ENCODE peak calls at places on chromosome 4, in six cellular contexts. M, I, F, Y, W and C are unnamed samples.
A peak's percentile ranks its signal among the peaks of the same experiment; 100 is the strongest.

GRCh38 chr4:153204247-153205027 is at the start of gene TRIM2:
- DNase-seq in I (no peak), F (no peak), M (peak; percentile 94), Y (no peak), W (peak; percentile 80), C (peak; percentile 82)

GRCh38 chr4:131644619-131645018 is 1504.5 kb upstream of the PCDH10 start:
- DNase-seq in F (no peak), W (peak; percentile 4), Y (no peak), I (peak; percentile 2), M (peak; percentile 26), C (no peak)

GRCh38 chr4:63528592-63528991 is 880.7 kb downstream of the TECRL start:
- DNase-seq in M (no peak), W (no peak), F (no peak), Y (no peak), I (no peak), C (no peak)

GRCh38 chr4:124555959-124556358 is 156.6 kb downstream of the ANKRD50 start:
- DNase-seq in W (no peak), M (no peak), F (no peak), Y (no peak), I (no peak), C (no peak)

GRCh38 chr4:168794881-168795280 is 215.2 kb downstream of the CBR4 start:
- DNase-seq in I (no peak), W (no peak), F (no peak), Y (no peak), M (no peak), C (no peak)

GRCh38 chr4:160212078-160212477 is 1109.2 kb downstream of the RAPGEF2 start:
- DNase-seq in Y (no peak), W (no peak), I (no peak), F (no peak), M (no peak), C (no peak)

GRCh38 chr4:161714022-161714751 is 449.6 kb downstream of the FSTL5 start:
- DNase-seq in F (no peak), W (peak; percentile 93), M (no peak), Y (no peak), I (no peak), C (no peak)

GRCh38 chr4:38805530-38806145 is 1.0 kb upstream of the TLR1 start:
- DNase-seq in W (peak; percentile 10), I (no peak), F (no peak), Y (peak; percentile 98), M (no peak), C (no peak)

GRCh38 chr4:1204286-1204827 is 32.0 kb upstream of the SPON2 start:
- DNase-seq in Y (no peak), I (peak; percentile 27), F (peak; percentile 57), M (no peak), W (no peak), C (peak; percentile 2)

GRCh38 chr4:111400736-111401135 is 744.5 kb upstream of the FAM241A start:
- DNase-seq in W (peak; percentile 75), I (no peak), F (no peak), Y (no peak), M (peak; percentile 26), C (no peak)

GRCh38 chr4:173436149-173436579 is 37.2 kb upstream of the SCRG1 start:
- DNase-seq in F (no peak), W (peak; percentile 92), Y (no peak), M (peak; percentile 28), I (no peak), C (no peak)

GRCh38 chr4:172666711-172667368 is 501.8 kb upstream of the GALNT7 start:
- DNase-seq in Y (no peak), F (no peak), M (no peak), W (no peak), I (no peak), C (no peak)

GRCh38 chr4:147834480-147834879 is 102.6 kb downstream of the ARHGAP10 start:
- DNase-seq in I (no peak), W (no peak), M (no peak), F (no peak), Y (no peak), C (no peak)

GRCh38 chr4:7187297-7187592 is 5.1 kb upstream of the SORCS2 start:
- DNase-seq in W (no peak), Y (no peak), I (no peak), M (no peak), F (no peak), C (peak; percentile 24)

GRCh38 chr4:151644625-151645024 is 116.2 kb downstream of the GATB start:
- DNase-seq in F (no peak), W (no peak), M (no peak), I (peak; percentile 57), Y (no peak), C (no peak)

GRCh38 chr4:73499996-73500765 is 18.6 kb downstream of the AFM start:
- DNase-seq in F (no peak), Y (no peak), W (no peak), M (peak; percentile 25), I (no peak), C (no peak)

GRCh38 chr4:1377606-1378261 is 28.5 kb downstream of the NKX1-1 start:
- DNase-seq in F (peak; percentile 66), M (no peak), Y (no peak), W (no peak), I (no peak), C (peak; percentile 34)

GRCh38 chr4:23999714-24000113 is 109.9 kb upstream of the PPARGC1A start:
- DNase-seq in I (no peak), W (peak; percentile 65), F (no peak), Y (no peak), M (no peak), C (no peak)

GRCh38 chr4:185212566-185212965 is 3.2 kb downstream of the SNX25 start:
- DNase-seq in Y (no peak), W (peak; percentile 43), I (no peak), M (no peak), F (no peak), C (no peak)

GRCh38 chr4:26020896-26021295 is 106.9 kb downstream of the SMIM20 start:
- DNase-seq in F (no peak), Y (no peak), W (peak; percentile 92), M (no peak), I (no peak), C (no peak)

GRCh38 chr4:54359919-54360650 is 131.0 kb downstream of the PDGFRA start:
- DNase-seq in I (no peak), F (no peak), W (no peak), M (no peak), Y (no peak), C (no peak)

GRCh38 chr4:53863163-53863562 is 201.2 kb downstream of the CHIC2 start:
- DNase-seq in Y (no peak), I (no peak), W (peak; percentile 69), M (no peak), F (no peak), C (no peak)

GRCh38 chr4:966266-967112 is 6.9 kb downstream of the DGKQ start:
- DNase-seq in W (no peak), I (no peak), Y (no peak), F (peak; percentile 77), M (no peak), C (no peak)

GRCh38 chr4:8395504-8395903 is 45.0 kb downstream of the ACOX3 start:
- DNase-seq in F (no peak), I (no peak), W (no peak), Y (no peak), M (no peak), C (no peak)

GRCh38 chr4:8392591-8393190 is 47.8 kb downstream of the ACOX3 start:
- DNase-seq in I (no peak), F (no peak), W (peak; percentile 13), M (no peak), Y (no peak), C (no peak)

GRCh38 chr4:8393593-8394038 is 46.9 kb downstream of the ACOX3 start:
- DNase-seq in W (peak; percentile 99), Y (no peak), M (peak; percentile 50), F (no peak), I (peak; percentile 89), C (peak; percentile 62)

GRCh38 chr4:8394806-8395205 is 45.7 kb downstream of the ACOX3 start:
- DNase-seq in W (no peak), F (no peak), I (no peak), Y (no peak), M (no peak), C (no peak)

DNA sequence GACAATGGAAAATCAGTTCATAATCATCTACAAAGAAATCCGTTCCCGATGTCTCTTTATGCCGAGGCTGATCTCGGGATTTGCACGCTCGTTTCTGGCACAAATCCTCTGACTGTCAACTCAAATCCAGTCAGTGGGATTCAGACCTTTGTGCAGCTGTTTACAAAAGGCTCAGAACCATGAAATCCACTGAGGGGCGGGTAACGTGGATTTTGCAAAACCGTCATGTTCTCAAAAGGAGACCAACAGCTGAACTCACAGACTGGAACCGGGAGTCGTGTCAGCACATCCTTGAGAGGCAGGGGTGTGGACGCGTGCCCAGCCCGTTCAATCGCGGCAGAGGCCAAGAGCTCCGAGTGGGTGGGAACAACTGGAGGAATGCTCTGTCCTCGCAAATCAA is 46.4 kb downstream of the ACOX3 start:
- DNase-seq in I (no peak), W (peak; percentile 75), F (peak; percentile 89), Y (no peak), M (peak; percentile 32), C (peak; percentile 85)
- H3K27ac ChIP-seq in I (peak overlapping the region; percentile 88), W (peak overlapping the region; percentile 22), F (no peak overlapping the region), Y (no peak overlapping the region), M (peak overlapping the region; percentile 73), C (peak overlapping the region; percentile 97)

DNA sequence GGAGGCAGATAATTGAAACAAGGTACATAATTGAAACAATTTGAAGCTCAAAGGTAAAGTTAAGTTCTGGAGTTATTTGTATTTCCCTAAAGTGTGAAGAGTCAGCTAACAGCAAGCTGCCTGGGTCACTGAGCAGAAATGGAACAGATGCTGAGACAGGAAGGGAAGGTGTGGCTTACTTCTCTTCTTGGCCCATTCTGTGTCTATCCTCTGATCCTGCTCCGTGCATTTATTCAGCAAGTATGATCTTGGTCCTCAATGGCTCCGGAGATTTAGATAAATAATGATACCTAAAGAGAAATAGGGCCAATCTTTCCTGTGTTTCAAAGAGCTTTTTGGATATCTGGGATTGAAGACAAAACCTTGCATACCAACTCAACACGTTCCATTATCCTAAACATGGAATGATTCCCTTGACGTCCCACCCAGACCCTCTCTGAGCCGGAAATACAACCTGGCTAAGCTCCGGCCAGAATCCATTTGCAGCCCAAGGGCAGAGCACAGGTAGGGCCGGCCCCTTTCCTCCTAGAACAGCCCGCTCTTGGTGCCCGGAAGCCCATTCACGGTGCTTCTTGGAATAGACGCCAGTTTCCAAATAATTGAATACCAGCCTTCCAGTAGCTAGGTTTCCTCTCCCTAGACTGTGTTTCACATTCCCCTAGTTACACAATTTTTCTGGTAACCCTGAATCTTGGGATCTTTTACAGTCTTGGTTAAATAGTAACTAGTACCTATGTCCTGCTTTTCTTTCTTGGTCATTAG is 210.9 kb downstream of the NWD2 start:
- DNase-seq in I (no peak), F (no peak), Y (no peak), M (no peak), W (no peak), C (no peak)
- TF ChIP-seq CTCF in I (no peak), F (no peak), Y (no peak), M (no peak), W (no peak), C (no peak)

GRCh38 chr4:102627831-102628523 is 126.8 kb downstream of the NFKB1 start:
- DNase-seq in F (no peak), I (no peak), Y (no peak), M (no peak), W (peak; percentile 85), C (no peak)
- H3K27ac ChIP-seq in F (no peak overlapping the region), I (peak overlapping the region; percentile 53), Y (no peak overlapping the region), M (no peak overlapping the region), W (no peak overlapping the region), C (no peak overlapping the region)

DNA sequence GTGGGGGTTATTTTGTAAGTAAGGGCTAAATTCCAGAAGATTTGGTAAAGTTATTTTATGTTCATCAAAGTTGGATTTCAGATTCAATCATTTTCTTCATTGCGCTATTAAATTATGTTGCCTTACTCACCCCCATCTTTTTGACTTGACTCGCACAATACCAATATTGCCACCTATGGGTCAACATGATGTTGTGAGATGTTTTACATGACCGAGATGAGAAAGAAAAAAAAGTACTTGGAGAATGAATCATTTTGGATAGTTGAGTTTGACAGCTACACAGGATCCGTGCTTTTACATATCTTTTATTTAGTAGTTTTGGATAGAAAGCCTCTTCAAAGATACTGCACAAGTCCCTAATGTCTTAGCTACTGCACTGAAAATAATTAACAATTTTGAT is 224.2 kb upstream of the EMCN start:
- DNase-seq in M (no peak), F (no peak), Y (no peak), I (peak; percentile 5), W (peak; percentile 63), C (no peak)
- TF ChIP-seq CTCF in M (peak; percentile 24), F (peak; percentile 25), Y (peak; percentile 21), I (peak; percentile 56), W (no peak), C (no peak)